ENCODE peak calls at places on chromosomes 4 and X, in nine cellular contexts. One of them, this sample, is unnamed.

GRCh38 chr4:184120549-184121127 is 97.0 kb downstream of the ENPP6 start:
- DNase-seq in stomach: no peak
- DNase-seq in epithelial cell of esophagus: no peak
- DNase-seq in naive thymus-derived CD4-positive, alpha-beta T cell: no peak
- DNase-seq in neuronal stem cell: no peak
- DNase-seq in fibroblast of mammary gland: no peak
- DNase-seq in lower leg skin: no peak
- DNase-seq in choroid plexus epithelial cell: no peak
- DNase-seq in spleen: no peak
- DNase-seq in this sample: no peak

GRCh38 chr4:73087871-73088270 is 18.4 kb upstream of the COX18 start:
- DNase-seq in neuronal stem cell: no peak
- DNase-seq in stomach: no peak
- DNase-seq in choroid plexus epithelial cell: no peak
- DNase-seq in lower leg skin: no peak
- DNase-seq in naive thymus-derived CD4-positive, alpha-beta T cell: no peak
- DNase-seq in spleen: no peak
- DNase-seq in fibroblast of mammary gland: no peak
- DNase-seq in epithelial cell of esophagus: no peak
- DNase-seq in this sample: no peak

GRCh38 chr4:122889726-122890125 is 32.7 kb downstream of the NUDT6 start:
- DNase-seq in epithelial cell of esophagus: peak; percentile 47
- DNase-seq in neuronal stem cell: no peak
- DNase-seq in fibroblast of mammary gland: no peak
- DNase-seq in naive thymus-derived CD4-positive, alpha-beta T cell: no peak
- DNase-seq in choroid plexus epithelial cell: no peak
- DNase-seq in spleen: no peak
- DNase-seq in stomach: no peak
- DNase-seq in lower leg skin: no peak
- DNase-seq in this sample: no peak

GRCh38 chr4:11418610-11419009 is 10.1 kb downstream of the HS3ST1 start:
- DNase-seq in choroid plexus epithelial cell: no peak
- DNase-seq in lower leg skin: no peak
- DNase-seq in epithelial cell of esophagus: no peak
- DNase-seq in neuronal stem cell: no peak
- DNase-seq in spleen: no peak
- DNase-seq in fibroblast of mammary gland: no peak
- DNase-seq in stomach: no peak
- DNase-seq in naive thymus-derived CD4-positive, alpha-beta T cell: no peak
- DNase-seq in this sample: no peak

GRCh38 chr4:2688697-2689096 is 67.4 kb downstream of the TNIP2 start:
- DNase-seq in fibroblast of mammary gland: no peak
- DNase-seq in neuronal stem cell: no peak
- DNase-seq in spleen: no peak
- DNase-seq in choroid plexus epithelial cell: no peak
- DNase-seq in lower leg skin: peak; percentile 64
- DNase-seq in naive thymus-derived CD4-positive, alpha-beta T cell: no peak
- DNase-seq in stomach: no peak
- DNase-seq in epithelial cell of esophagus: no peak
- DNase-seq in this sample: no peak

GRCh38 chr4:124133753-124134152 is 578.8 kb downstream of the ANKRD50 start:
- DNase-seq in spleen: no peak
- DNase-seq in lower leg skin: no peak
- DNase-seq in fibroblast of mammary gland: no peak
- DNase-seq in neuronal stem cell: no peak
- DNase-seq in choroid plexus epithelial cell: no peak
- DNase-seq in stomach: no peak
- DNase-seq in naive thymus-derived CD4-positive, alpha-beta T cell: no peak
- DNase-seq in epithelial cell of esophagus: no peak
- DNase-seq in this sample: no peak

GRCh38 chr4:6473264-6474052 is 1.0 kb upstream of the PPP2R2C start:
- DNase-seq in spleen: peak; percentile 51
- DNase-seq in naive thymus-derived CD4-positive, alpha-beta T cell: no peak
- DNase-seq in stomach: no peak
- DNase-seq in choroid plexus epithelial cell: no peak
- DNase-seq in lower leg skin: peak; percentile 57
- DNase-seq in neuronal stem cell: no peak
- DNase-seq in fibroblast of mammary gland: no peak
- DNase-seq in epithelial cell of esophagus: no peak
- DNase-seq in this sample: no peak

GRCh38 chr4:74424111-74424510 is 20.8 kb upstream of the AREG start:
- DNase-seq in fibroblast of mammary gland: no peak
- DNase-seq in stomach: no peak
- DNase-seq in spleen: no peak
- DNase-seq in epithelial cell of esophagus: no peak
- DNase-seq in naive thymus-derived CD4-positive, alpha-beta T cell: no peak
- DNase-seq in lower leg skin: no peak
- DNase-seq in neuronal stem cell: no peak
- DNase-seq in choroid plexus epithelial cell: no peak
- DNase-seq in this sample: no peak

GRCh38 chrX:44317196-44317595 is 26.3 kb downstream of the EFHC2 start:
- DNase-seq in choroid plexus epithelial cell: no peak
- DNase-seq in naive thymus-derived CD4-positive, alpha-beta T cell: no peak
- DNase-seq in spleen: no peak
- DNase-seq in neuronal stem cell: no peak
- DNase-seq in lower leg skin: no peak
- DNase-seq in fibroblast of mammary gland: no peak
- DNase-seq in stomach: no peak
- DNase-seq in epithelial cell of esophagus: no peak
- DNase-seq in this sample: no peak

GRCh38 chr4:25976780-25977179 is 62.8 kb downstream of the SMIM20 start:
- DNase-seq in stomach: no peak
- DNase-seq in fibroblast of mammary gland: no peak
- DNase-seq in choroid plexus epithelial cell: no peak
- DNase-seq in epithelial cell of esophagus: no peak
- DNase-seq in lower leg skin: no peak
- DNase-seq in naive thymus-derived CD4-positive, alpha-beta T cell: no peak
- DNase-seq in neuronal stem cell: no peak
- DNase-seq in spleen: no peak
- DNase-seq in this sample: no peak
- H3K4me3 ChIP-seq in stomach: no peak overlapping the region
- H3K4me3 ChIP-seq in fibroblast of mammary gland: no peak overlapping the region
- H3K4me3 ChIP-seq in choroid plexus epithelial cell: no peak overlapping the region
- H3K4me3 ChIP-seq in epithelial cell of esophagus: no peak overlapping the region
- H3K4me3 ChIP-seq in lower leg skin: no peak overlapping the region
- H3K4me3 ChIP-seq in naive thymus-derived CD4-positive, alpha-beta T cell: no peak overlapping the region
- H3K4me3 ChIP-seq in neuronal stem cell: no peak overlapping the region
- H3K4me3 ChIP-seq in spleen: no peak overlapping the region
- H3K4me3 ChIP-seq in this sample: no peak overlapping the region

GRCh38 chr4:78569291-78569821 is 17.8 kb downstream of the ANXA3 start:
- DNase-seq in lower leg skin: no peak
- DNase-seq in neuronal stem cell: no peak
- DNase-seq in epithelial cell of esophagus: peak; percentile 88
- DNase-seq in stomach: no peak
- DNase-seq in fibroblast of mammary gland: peak; percentile 77
- DNase-seq in naive thymus-derived CD4-positive, alpha-beta T cell: no peak
- DNase-seq in spleen: no peak
- DNase-seq in choroid plexus epithelial cell: peak; percentile 88
- DNase-seq in this sample: no peak
- H3K4me3 ChIP-seq in lower leg skin: no peak overlapping the region
- H3K4me3 ChIP-seq in neuronal stem cell: no peak overlapping the region
- H3K4me3 ChIP-seq in epithelial cell of esophagus: no peak overlapping the region
- H3K4me3 ChIP-seq in stomach: no peak overlapping the region
- H3K4me3 ChIP-seq in fibroblast of mammary gland: no peak overlapping the region
- H3K4me3 ChIP-seq in naive thymus-derived CD4-positive, alpha-beta T cell: no peak overlapping the region
- H3K4me3 ChIP-seq in spleen: no peak overlapping the region
- H3K4me3 ChIP-seq in choroid plexus epithelial cell: no peak overlapping the region
- H3K4me3 ChIP-seq in this sample: no peak overlapping the region

GRCh38 chr4:24798036-24798610 is 2.8 kb downstream of the SOD3 start:
- DNase-seq in choroid plexus epithelial cell: no peak
- DNase-seq in neuronal stem cell: no peak
- DNase-seq in epithelial cell of esophagus: no peak
- DNase-seq in naive thymus-derived CD4-positive, alpha-beta T cell: no peak
- DNase-seq in stomach: no peak
- DNase-seq in spleen: no peak
- DNase-seq in fibroblast of mammary gland: no peak
- DNase-seq in lower leg skin: no peak
- DNase-seq in this sample: no peak

GRCh38 chr4:24799196-24799543 is 3.8 kb downstream of the SOD3 start:
- DNase-seq in spleen: no peak
- DNase-seq in stomach: no peak
- DNase-seq in fibroblast of mammary gland: no peak
- DNase-seq in epithelial cell of esophagus: no peak
- DNase-seq in lower leg skin: no peak
- DNase-seq in choroid plexus epithelial cell: no peak
- DNase-seq in naive thymus-derived CD4-positive, alpha-beta T cell: no peak
- DNase-seq in neuronal stem cell: no peak
- DNase-seq in this sample: no peak

GRCh38 chr4:24799544-24800272 is 4.3 kb downstream of the SOD3 start:
- DNase-seq in epithelial cell of esophagus: no peak
- DNase-seq in lower leg skin: no peak
- DNase-seq in naive thymus-derived CD4-positive, alpha-beta T cell: no peak
- DNase-seq in fibroblast of mammary gland: no peak
- DNase-seq in neuronal stem cell: no peak
- DNase-seq in choroid plexus epithelial cell: no peak
- DNase-seq in spleen: no peak
- DNase-seq in stomach: no peak
- DNase-seq in this sample: no peak

GRCh38 chr4:24801136-24801855 is 5.9 kb downstream of the SOD3 start:
- DNase-seq in naive thymus-derived CD4-positive, alpha-beta T cell: no peak
- DNase-seq in neuronal stem cell: no peak
- DNase-seq in spleen: no peak
- DNase-seq in lower leg skin: no peak
- DNase-seq in epithelial cell of esophagus: no peak
- DNase-seq in choroid plexus epithelial cell: no peak
- DNase-seq in stomach: no peak
- DNase-seq in fibroblast of mammary gland: no peak
- DNase-seq in this sample: no peak

GRCh38 chr4:24800273-24800880 is 5.0 kb downstream of the SOD3 start:
- DNase-seq in epithelial cell of esophagus: no peak
- DNase-seq in spleen: no peak
- DNase-seq in choroid plexus epithelial cell: peak; percentile 30
- DNase-seq in naive thymus-derived CD4-positive, alpha-beta T cell: no peak
- DNase-seq in lower leg skin: no peak
- DNase-seq in neuronal stem cell: no peak
- DNase-seq in stomach: no peak
- DNase-seq in fibroblast of mammary gland: peak; percentile 15
- DNase-seq in this sample: no peak
- H3K4me3 ChIP-seq in epithelial cell of esophagus: no peak overlapping the region
- H3K4me3 ChIP-seq in spleen: no peak overlapping the region
- H3K4me3 ChIP-seq in choroid plexus epithelial cell: peak overlapping the region; percentile 39
- H3K4me3 ChIP-seq in naive thymus-derived CD4-positive, alpha-beta T cell: no peak overlapping the region
- H3K4me3 ChIP-seq in lower leg skin: no peak overlapping the region
- H3K4me3 ChIP-seq in neuronal stem cell: peak overlapping the region; percentile 68
- H3K4me3 ChIP-seq in stomach: peak overlapping the region; percentile 19
- H3K4me3 ChIP-seq in fibroblast of mammary gland: no peak overlapping the region
- H3K4me3 ChIP-seq in this sample: no peak overlapping the region

GRCh38 chrX:63784902-63785692 is at the start of gene ARHGEF9:
- DNase-seq in choroid plexus epithelial cell: peak; percentile 5
- DNase-seq in neuronal stem cell: peak; percentile 44
- DNase-seq in stomach: peak; percentile 26
- DNase-seq in lower leg skin: peak; percentile 86
- DNase-seq in spleen: peak; percentile 76
- DNase-seq in epithelial cell of esophagus: no peak
- DNase-seq in fibroblast of mammary gland: no peak
- DNase-seq in naive thymus-derived CD4-positive, alpha-beta T cell: no peak
- DNase-seq in this sample: no peak
- H3K4me3 ChIP-seq in choroid plexus epithelial cell: peak within 1 kb of the TSS; percentile 24
- H3K4me3 ChIP-seq in neuronal stem cell: peak within 1 kb of the TSS; percentile 83
- H3K4me3 ChIP-seq in stomach: peak within 1 kb of the TSS; percentile 40
- H3K4me3 ChIP-seq in lower leg skin: no peak within 1 kb of the TSS
- H3K4me3 ChIP-seq in spleen: no peak within 1 kb of the TSS
- H3K4me3 ChIP-seq in epithelial cell of esophagus: no peak within 1 kb of the TSS
- H3K4me3 ChIP-seq in fibroblast of mammary gland: peak within 1 kb of the TSS; percentile 20
- H3K4me3 ChIP-seq in naive thymus-derived CD4-positive, alpha-beta T cell: no peak within 1 kb of the TSS
- H3K4me3 ChIP-seq in this sample: no peak within 1 kb of the TSS

GRCh38 chr4:13543091-13543581 is 1.2 kb downstream of the NKX3-2 start:
- DNase-seq in fibroblast of mammary gland: no peak
- DNase-seq in naive thymus-derived CD4-positive, alpha-beta T cell: no peak
- DNase-seq in stomach: no peak
- DNase-seq in neuronal stem cell: no peak
- DNase-seq in spleen: peak; percentile 62
- DNase-seq in choroid plexus epithelial cell: no peak
- DNase-seq in epithelial cell of esophagus: no peak
- DNase-seq in lower leg skin: no peak
- DNase-seq in this sample: no peak
- H3K4me3 ChIP-seq in fibroblast of mammary gland: no peak overlapping the region
- H3K4me3 ChIP-seq in naive thymus-derived CD4-positive, alpha-beta T cell: no peak overlapping the region
- H3K4me3 ChIP-seq in stomach: peak overlapping the region; percentile 55
- H3K4me3 ChIP-seq in neuronal stem cell: no peak overlapping the region
- H3K4me3 ChIP-seq in spleen: no peak overlapping the region
- H3K4me3 ChIP-seq in choroid plexus epithelial cell: no peak overlapping the region
- H3K4me3 ChIP-seq in epithelial cell of esophagus: no peak overlapping the region
- H3K4me3 ChIP-seq in lower leg skin: no peak overlapping the region
- H3K4me3 ChIP-seq in this sample: no peak overlapping the region

DNA sequence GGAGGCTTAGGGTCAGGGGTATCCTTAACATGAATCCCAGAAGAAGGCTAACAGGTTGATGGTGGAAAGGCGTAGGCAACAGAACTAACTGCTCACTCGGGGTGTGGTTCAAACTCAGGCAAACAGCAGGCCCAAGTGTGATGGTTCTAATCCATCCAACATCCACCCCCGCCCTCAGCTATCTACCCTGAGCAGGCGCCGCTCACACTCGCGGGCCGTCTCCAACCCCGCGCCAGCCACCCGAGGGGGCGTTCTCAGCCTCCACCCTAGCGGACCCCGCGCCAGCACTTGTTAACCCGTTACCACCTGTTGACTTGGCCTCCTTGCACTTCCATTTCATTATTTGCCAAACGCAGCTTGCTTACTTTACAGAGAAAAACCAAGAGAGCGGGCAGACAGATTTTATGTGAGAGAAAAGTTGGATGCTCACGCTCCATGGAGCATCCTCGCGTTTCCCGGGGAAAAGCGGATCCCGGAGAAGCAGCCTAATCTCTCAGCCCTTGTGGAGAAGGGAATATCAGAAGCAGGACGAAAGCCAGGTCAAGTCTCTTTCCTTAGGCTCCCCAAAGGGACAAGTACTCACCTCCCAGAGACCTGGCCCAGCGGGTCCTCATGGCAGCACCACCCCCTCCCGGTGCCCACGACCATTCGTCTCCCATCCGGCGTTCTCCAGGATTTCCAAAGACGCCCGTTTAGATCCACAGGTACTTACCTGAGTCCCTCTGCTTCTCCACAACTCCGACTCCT is 757 bp downstream of the SNCA start:
- DNase-seq in epithelial cell of esophagus: peak; percentile 35
- DNase-seq in spleen: no peak
- DNase-seq in lower leg skin: no peak
- DNase-seq in stomach: no peak
- DNase-seq in naive thymus-derived CD4-positive, alpha-beta T cell: no peak
- DNase-seq in fibroblast of mammary gland: no peak
- DNase-seq in choroid plexus epithelial cell: no peak
- DNase-seq in neuronal stem cell: peak; percentile 27
- DNase-seq in this sample: no peak
- H3K4me3 ChIP-seq in epithelial cell of esophagus: peak overlapping the region; percentile 76
- H3K4me3 ChIP-seq in spleen: peak overlapping the region; percentile 48
- H3K4me3 ChIP-seq in lower leg skin: peak overlapping the region; percentile 47
- H3K4me3 ChIP-seq in stomach: peak overlapping the region; percentile 50
- H3K4me3 ChIP-seq in naive thymus-derived CD4-positive, alpha-beta T cell: no peak overlapping the region
- H3K4me3 ChIP-seq in fibroblast of mammary gland: peak overlapping the region; percentile 34
- H3K4me3 ChIP-seq in choroid plexus epithelial cell: peak overlapping the region; percentile 58
- H3K4me3 ChIP-seq in neuronal stem cell: peak overlapping the region; percentile 99
- H3K4me3 ChIP-seq in this sample: no peak overlapping the region

This sample was measured in Jurkat, Clone E6-1.